ENCODE peak calls at places on chromosomes 16 and 17, in nine cellular contexts. G is Caco-2, S is MG63, R is HFF-Myc, E is astrocyte of the spinal cord, V is suprapubic skin, Z is IMR-90, O is trophoblast cell, M is AG04450. L is an unnamed sample.

GRCh38 chr17:3038941-3039340 is 24.5 kb downstream of the OR1D5 start:
- DNase-seq in G (no peak), S (no peak), R (no peak), E (no peak), V (no peak), Z (no peak), O (no peak), M (no peak), L (no peak)

GRCh38 chr17:67800495-67800928 is 24.8 kb upstream of the BPTF start:
- DNase-seq in G (peak; percentile 76), S (peak; percentile 71), R (peak; percentile 37), E (peak; percentile 75), V (peak; percentile 75), Z (peak; percentile 75), O (peak; percentile 73), M (peak; percentile 26), L (peak; percentile 80)

GRCh38 chr17:82901836-82902235 is 62.0 kb upstream of the ZNF750 start:
- DNase-seq in G (no peak), S (no peak), R (no peak), E (no peak), V (no peak), Z (no peak), O (no peak), M (no peak), L (no peak)

GRCh38 chr17:45705123-45706009 is 78.8 kb upstream of the CRHR1 start:
- DNase-seq in G (peak; percentile 64), S (peak; percentile 36), R (no peak), E (no peak), V (no peak), Z (peak; percentile 42), O (peak; percentile 36), M (no peak), L (peak; percentile 96)

GRCh38 chr16:10578474-10579316 is 1.7 kb downstream of the EMP2 start:
- DNase-seq in G (no peak), S (no peak), R (no peak), E (no peak), V (no peak), Z (no peak), O (no peak), M (no peak), L (peak; percentile 48)

GRCh38 chr16:75244844-75245758 is 6.3 kb downstream of the BCAR1 start:
- DNase-seq in G (peak; percentile 92), S (peak; percentile 96), R (peak; percentile 94), E (peak; percentile 99), V (no peak), Z (peak; percentile 98), O (peak; percentile 81), M (peak; percentile 96), L (peak; percentile 82)

GRCh38 chr16:7421578-7421977 is 88.9 kb downstream of the RBFOX1 start:
- DNase-seq in G (no peak), S (no peak), R (no peak), E (no peak), V (no peak), Z (no peak), O (no peak), M (no peak), L (no peak)

GRCh38 chr16:4529085-4530060 is 9.2 kb downstream of the CDIP1 start:
- DNase-seq in G (no peak), S (no peak), R (no peak), E (peak; percentile 68), V (no peak), Z (peak; percentile 82), O (no peak), M (peak; percentile 49), L (peak; percentile 77)

GRCh38 chr16:4733747-4734062 is 366 bp downstream of the ANKS3 start:
- DNase-seq in G (no peak), S (peak; percentile 22), R (no peak), E (no peak), V (no peak), Z (no peak), O (no peak), M (no peak), L (peak; percentile 6)

DNA sequence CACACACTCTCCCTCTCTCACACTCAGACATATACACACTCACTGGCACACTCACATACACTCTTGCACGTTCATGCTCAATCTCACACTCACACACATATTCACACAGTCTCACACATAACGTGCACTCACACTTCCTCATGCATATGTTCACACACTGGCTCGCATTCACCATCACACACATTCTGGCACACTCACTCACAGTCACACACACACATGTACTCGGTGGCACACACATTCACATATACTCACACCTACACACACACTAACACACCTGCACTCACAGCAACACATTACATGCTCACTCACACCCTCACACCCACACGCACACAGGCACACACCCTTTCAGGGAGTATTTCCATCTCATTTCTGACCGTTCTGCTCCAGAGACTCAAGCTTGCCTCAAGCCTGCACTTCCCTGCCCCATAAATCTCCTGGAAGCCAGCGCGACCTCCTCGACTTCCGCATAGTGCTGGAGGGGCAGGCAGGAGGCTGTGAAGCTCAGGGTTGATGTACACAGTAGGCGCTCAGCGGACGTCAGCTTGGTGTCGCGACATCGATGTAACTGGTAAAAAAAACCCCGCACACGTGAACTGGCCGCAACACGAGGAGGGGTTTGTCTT is 66.7 kb upstream of the FOXF1 start:
- DNase-seq in G (no peak), S (no peak), R (no peak), E (no peak), V (no peak), Z (no peak), O (no peak), M (no peak), L (no peak)
- H3K4me3 ChIP-seq in G (no peak overlapping the region), S (no peak overlapping the region), R (no peak overlapping the region), E (no peak overlapping the region), V (no peak overlapping the region), Z (no peak overlapping the region), O (no peak overlapping the region), M (no peak overlapping the region), L (no peak overlapping the region)

GRCh38 chr17:21171970-21172510 is 41.9 kb downstream of the TMEM11 start:
- DNase-seq in G (no peak), S (no peak), R (no peak), E (no peak), V (no peak), Z (no peak), O (no peak), M (no peak), L (no peak)
- H3K4me3 ChIP-seq in G (no peak overlapping the region), S (no peak overlapping the region), R (no peak overlapping the region), E (no peak overlapping the region), V (no peak overlapping the region), Z (no peak overlapping the region), O (no peak overlapping the region), M (no peak overlapping the region), L (no peak overlapping the region)

GRCh38 chr17:48453447-48453846 is 23.4 kb upstream of the SKAP1 start:
- DNase-seq in G (no peak), S (no peak), R (no peak), E (no peak), V (no peak), Z (no peak), O (no peak), M (no peak), L (no peak)
- H3K4me3 ChIP-seq in G (no peak overlapping the region), S (no peak overlapping the region), R (no peak overlapping the region), E (no peak overlapping the region), V (no peak overlapping the region), Z (no peak overlapping the region), O (no peak overlapping the region), M (no peak overlapping the region), L (no peak overlapping the region)

DNA sequence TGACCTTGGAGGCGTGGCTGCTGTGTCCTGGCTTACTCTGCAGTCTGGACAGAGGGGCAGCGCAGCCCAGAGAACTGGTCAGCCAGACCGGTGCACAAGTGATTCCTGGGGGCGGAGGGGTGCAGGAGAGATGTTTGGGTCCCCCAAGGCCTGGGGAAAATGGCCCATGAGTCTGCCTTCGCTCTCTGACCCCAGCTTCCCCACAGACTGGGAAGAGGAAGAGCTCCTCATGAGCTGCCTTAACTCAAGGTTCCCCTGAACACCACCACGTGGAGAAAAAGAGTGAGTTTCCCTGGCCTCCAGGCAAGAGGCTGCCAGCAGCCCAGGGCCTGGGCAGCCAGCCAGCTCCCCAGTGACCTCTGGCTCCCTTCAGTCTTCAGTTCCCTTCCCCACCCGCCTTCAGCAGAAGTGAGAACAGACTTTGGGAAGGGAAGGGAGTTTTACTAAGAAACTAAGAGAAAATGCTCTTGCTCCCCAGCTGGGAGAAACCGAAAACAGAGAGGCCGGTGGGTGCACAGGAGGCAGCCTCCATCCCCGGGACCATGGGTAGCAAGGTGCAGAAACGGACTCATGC is 2.0 kb upstream of the C17orf99 start:
- DNase-seq in G (no peak), S (peak; percentile 84), R (peak; percentile 69), E (peak; percentile 79), V (peak; percentile 71), Z (peak; percentile 76), O (no peak), M (peak; percentile 56), L (peak; percentile 51)
- H3K4me3 ChIP-seq in G (no peak overlapping the region), S (no peak overlapping the region), R (no peak overlapping the region), E (no peak overlapping the region), V (no peak overlapping the region), Z (no peak overlapping the region), O (no peak overlapping the region), M (no peak overlapping the region), L (no peak overlapping the region)

GRCh38 chr17:35541434-35541833 is 4.0 kb upstream of the SLFN12L start:
- DNase-seq in G (no peak), S (no peak), R (no peak), E (no peak), V (no peak), Z (no peak), O (no peak), M (no peak), L (no peak)
- H3K4me3 ChIP-seq in G (no peak overlapping the region), S (peak overlapping the region; percentile 46), R (no peak overlapping the region), E (no peak overlapping the region), V (peak overlapping the region; percentile 28), Z (no peak overlapping the region), O (no peak overlapping the region), M (no peak overlapping the region), L (no peak overlapping the region)

GRCh38 chr17:55734128-55734781 is 11.6 kb upstream of the TMEM100 start:
- DNase-seq in G (no peak), S (no peak), R (no peak), E (no peak), V (no peak), Z (peak; percentile 66), O (no peak), M (no peak), L (peak; percentile 71)
- H3K4me3 ChIP-seq in G (no peak overlapping the region), S (no peak overlapping the region), R (no peak overlapping the region), E (no peak overlapping the region), V (no peak overlapping the region), Z (no peak overlapping the region), O (no peak overlapping the region), M (no peak overlapping the region), L (no peak overlapping the region)

GRCh38 chr17:31823014-31823413 is 36.0 kb downstream of the COPRS start:
- DNase-seq in G (no peak), S (no peak), R (no peak), E (no peak), V (no peak), Z (no peak), O (no peak), M (no peak), L (peak; percentile 26)
- H3K4me3 ChIP-seq in G (no peak overlapping the region), S (no peak overlapping the region), R (no peak overlapping the region), E (no peak overlapping the region), V (no peak overlapping the region), Z (no peak overlapping the region), O (no peak overlapping the region), M (no peak overlapping the region), L (no peak overlapping the region)

GRCh38 chr17:48755346-48755745 is 26.8 kb upstream of the HOXB13 start:
- DNase-seq in G (no peak), S (no peak), R (no peak), E (no peak), V (no peak), Z (no peak), O (no peak), M (no peak), L (no peak)
- H3K4me3 ChIP-seq in G (no peak overlapping the region), S (no peak overlapping the region), R (no peak overlapping the region), E (no peak overlapping the region), V (no peak overlapping the region), Z (no peak overlapping the region), O (no peak overlapping the region), M (no peak overlapping the region), L (no peak overlapping the region)

GRCh38 chr17:8060274-8060673 is 21.4 kb downstream of the ALOX15B start:
- DNase-seq in G (no peak), S (peak; percentile 43), R (no peak), E (peak; percentile 66), V (no peak), Z (peak; percentile 65), O (peak; percentile 54), M (peak; percentile 30), L (peak; percentile 73)
- H3K4me3 ChIP-seq in G (no peak overlapping the region), S (no peak overlapping the region), R (no peak overlapping the region), E (no peak overlapping the region), V (no peak overlapping the region), Z (no peak overlapping the region), O (no peak overlapping the region), M (no peak overlapping the region), L (no peak overlapping the region)

L was measured in epithelial cell of esophagus.